ENCODE peak calls at places on chromosomes 6 and 20, in eight cellular contexts. One of them, this sample, is unnamed.

GRCh38 chr20:48456361-48457184 is 371.2 kb downstream of the PREX1 start:
- DNase-seq in mesenteric fat pad: no peak
- DNase-seq in activated T-helper 1 cell treated with Interleukin-2 at 50 U/mL for 16 hours: no peak
- DNase-seq in activated naive CD4-positive, alpha-beta T cell treated with Interleukin-2 at 50 U/mL for 16 hours: no peak
- DNase-seq in endothelial cell: no peak
- DNase-seq in T-helper 1 cell: no peak
- DNase-seq in esophagus squamous epithelium: no peak
- DNase-seq in mucosa of descending colon: no peak
- DNase-seq in this sample: no peak

GRCh38 chr20:35575958-35576357 is 34.1 kb downstream of the ERGIC3 start:
- DNase-seq in mesenteric fat pad: no peak
- DNase-seq in activated T-helper 1 cell treated with Interleukin-2 at 50 U/mL for 16 hours: no peak
- DNase-seq in activated naive CD4-positive, alpha-beta T cell treated with Interleukin-2 at 50 U/mL for 16 hours: no peak
- DNase-seq in endothelial cell: no peak
- DNase-seq in T-helper 1 cell: no peak
- DNase-seq in esophagus squamous epithelium: no peak
- DNase-seq in mucosa of descending colon: peak
- DNase-seq in this sample: no peak

GRCh38 chr20:17505664-17506517 is 25.3 kb downstream of the BFSP1 start:
- DNase-seq in mesenteric fat pad: no peak
- DNase-seq in activated T-helper 1 cell treated with Interleukin-2 at 50 U/mL for 16 hours: no peak
- DNase-seq in activated naive CD4-positive, alpha-beta T cell treated with Interleukin-2 at 50 U/mL for 16 hours: peak
- DNase-seq in endothelial cell: no peak
- DNase-seq in T-helper 1 cell: no peak
- DNase-seq in esophagus squamous epithelium: no peak
- DNase-seq in mucosa of descending colon: no peak
- DNase-seq in this sample: no peak

GRCh38 chr6:161048636-161049035 is 57.1 kb downstream of the MAP3K4 start:
- DNase-seq in mesenteric fat pad: no peak
- DNase-seq in activated T-helper 1 cell treated with Interleukin-2 at 50 U/mL for 16 hours: no peak
- DNase-seq in activated naive CD4-positive, alpha-beta T cell treated with Interleukin-2 at 50 U/mL for 16 hours: no peak
- DNase-seq in endothelial cell: no peak
- DNase-seq in T-helper 1 cell: no peak
- DNase-seq in esophagus squamous epithelium: no peak
- DNase-seq in mucosa of descending colon: no peak
- DNase-seq in this sample: no peak

GRCh38 chr6:40755749-40756452 is 168.7 kb upstream of the LRFN2 start:
- DNase-seq in mesenteric fat pad: no peak
- DNase-seq in activated T-helper 1 cell treated with Interleukin-2 at 50 U/mL for 16 hours: no peak
- DNase-seq in activated naive CD4-positive, alpha-beta T cell treated with Interleukin-2 at 50 U/mL for 16 hours: no peak
- DNase-seq in endothelial cell: no peak
- DNase-seq in T-helper 1 cell: no peak
- DNase-seq in esophagus squamous epithelium: no peak
- DNase-seq in mucosa of descending colon: no peak
- DNase-seq in this sample: no peak

GRCh38 chr6:157469378-157469777 is 88.4 kb downstream of the ZDHHC14 start:
- DNase-seq in mesenteric fat pad: no peak
- DNase-seq in activated T-helper 1 cell treated with Interleukin-2 at 50 U/mL for 16 hours: no peak
- DNase-seq in activated naive CD4-positive, alpha-beta T cell treated with Interleukin-2 at 50 U/mL for 16 hours: no peak
- DNase-seq in endothelial cell: no peak
- DNase-seq in T-helper 1 cell: no peak
- DNase-seq in esophagus squamous epithelium: no peak
- DNase-seq in mucosa of descending colon: no peak
- DNase-seq in this sample: no peak

GRCh38 chr20:35448788-35449373 is 6.5 kb upstream of the CEP250 start:
- DNase-seq in mesenteric fat pad: no peak
- DNase-seq in activated T-helper 1 cell treated with Interleukin-2 at 50 U/mL for 16 hours: no peak
- DNase-seq in activated naive CD4-positive, alpha-beta T cell treated with Interleukin-2 at 50 U/mL for 16 hours: no peak
- DNase-seq in endothelial cell: no peak
- DNase-seq in T-helper 1 cell: no peak
- DNase-seq in esophagus squamous epithelium: no peak
- DNase-seq in mucosa of descending colon: no peak
- DNase-seq in this sample: no peak

GRCh38 chr20:41095110-41095969 is 42.0 kb upstream of the PLCG1 start:
- DNase-seq in mesenteric fat pad: no peak
- DNase-seq in activated T-helper 1 cell treated with Interleukin-2 at 50 U/mL for 16 hours: peak
- DNase-seq in activated naive CD4-positive, alpha-beta T cell treated with Interleukin-2 at 50 U/mL for 16 hours: peak
- DNase-seq in endothelial cell: peak
- DNase-seq in T-helper 1 cell: peak
- DNase-seq in esophagus squamous epithelium: no peak
- DNase-seq in mucosa of descending colon: peak
- DNase-seq in this sample: peak

GRCh38 chr20:32004963-32005362 is 5.3 kb upstream of the CCM2L start:
- DNase-seq in mesenteric fat pad: no peak
- DNase-seq in activated T-helper 1 cell treated with Interleukin-2 at 50 U/mL for 16 hours: no peak
- DNase-seq in activated naive CD4-positive, alpha-beta T cell treated with Interleukin-2 at 50 U/mL for 16 hours: no peak
- DNase-seq in endothelial cell: no peak
- DNase-seq in T-helper 1 cell: no peak
- DNase-seq in esophagus squamous epithelium: no peak
- DNase-seq in mucosa of descending colon: no peak
- DNase-seq in this sample: no peak

This sample was measured in NCI-H526.